ENCODE peak calls at places on chromosomes 7 and 10, in six cellular contexts. O is CD8-positive, alpha-beta T cell; P is GM23248; M is transverse colon; D is endothelial cell of umbilical vein; L is ascending aorta. W is an unnamed sample. For H3K4me1, the result is how much of the 10 kb centered on the place peaks cover.

GRCh38 chr10:75377869-75378268 is 23.7 kb downstream of the ZNF503 start:
- DNase-seq in P (no peak), L (no peak), D (no peak), M (no peak), O (no peak), W (no peak)

GRCh38 chr7:80039255-80039884 is 95.3 kb upstream of the GNAI1 start:
- DNase-seq in D (no peak), L (no peak), O (no peak), M (no peak), P (peak), W (no peak)

GRCh38 chr10:42753507-42754154 is 29.0 kb upstream of the BMS1 start:
- DNase-seq in O (no peak), P (peak), D (peak), M (no peak), L (no peak), W (no peak)

GRCh38 chr7:141073173-141073640 is 657 bp upstream of the TMEM178B start:
- DNase-seq in L (no peak), O (no peak), M (peak), D (peak), P (peak), W (peak)

GRCh38 chr10:127349737-127350136 is 153.3 kb upstream of the INSYN2A start:
- DNase-seq in M (no peak), P (no peak), L (no peak), O (no peak), D (no peak), W (no peak)

GRCh38 chr7:41576176-41576575 is 126.7 kb downstream of the INHBA start:
- DNase-seq in P (peak), M (no peak), O (no peak), D (peak), L (no peak), W (no peak)

GRCh38 chr7:102860351-102860811 is 52.4 kb upstream of the LRRC17 start:
- DNase-seq in L (no peak), M (no peak), P (peak), O (no peak), D (peak), W (peak)

GRCh38 chr10:22606164-22606614 is 108.2 kb downstream of the PIP4K2A start:
- DNase-seq in M (peak), O (no peak), P (peak), D (peak), L (peak), W (peak)

GRCh38 chr10:80153460-80153859 is 20.9 kb downstream of the PLAC9 start:
- DNase-seq in L (no peak), D (no peak), P (no peak), M (no peak), O (no peak), W (no peak)

GRCh38 chr10:96578633-96579032 is 8.2 kb downstream of the TM9SF3 start:
- DNase-seq in D (no peak), L (no peak), M (no peak), O (no peak), P (no peak), W (no peak)

GRCh38 chr10:36677170-36677768 is 448.1 kb upstream of the ANKRD30A start:
- DNase-seq in O (no peak), P (peak), M (no peak), D (no peak), L (no peak), W (no peak)

GRCh38 chr7:157470017-157470322 is 133.2 kb downstream of the DNAJB6 start:
- DNase-seq in D (no peak), M (no peak), P (no peak), L (no peak), O (no peak), W (no peak)

GRCh38 chr10:128578766-128579165 is 452.5 kb upstream of the MKI67 start:
- DNase-seq in O (no peak), P (no peak), L (no peak), D (no peak), M (no peak), W (no peak)

GRCh38 chr7:139602143-139602722 is 78.7 kb downstream of the CLEC2L start:
- DNase-seq in O (no peak), L (no peak), M (no peak), D (peak), P (peak), W (peak)

GRCh38 chr10:97328646-97329453 is 5.7 kb downstream of the FRAT2 start:
- DNase-seq in M (no peak), L (no peak), D (no peak), P (no peak), O (no peak), W (no peak)

GRCh38 chr7:111750168-111750715 is 187.9 kb upstream of the IMMP2L start:
- DNase-seq in D (no peak), O (no peak), P (no peak), L (no peak), M (no peak), W (no peak)

GRCh38 chr10:114312585-114312984 is 73.5 kb downstream of the VWA2 start:
- DNase-seq in M (no peak), D (no peak), O (no peak), P (no peak), L (no peak), W (no peak)

GRCh38 chr7:2299131-2299829 is 15.0 kb downstream of the SNX8 start:
- DNase-seq in P (peak), D (peak), L (peak), M (no peak), O (no peak), W (peak)

GRCh38 chr10:115417585-115418265 is 324.6 kb downstream of the ATRNL1 start:
- DNase-seq in M (peak), P (peak), O (no peak), L (no peak), D (peak), W (peak)

GRCh38 chr10:125035136-125035535 is 93.2 kb downstream of the ZRANB1 start:
- DNase-seq in M (no peak), O (no peak), P (peak), D (peak), L (no peak), W (peak)

GRCh38 chr7:43537765-43538403 is 45.0 kb upstream of the STK17A start:
- DNase-seq in O (no peak), M (no peak), P (peak), L (no peak), D (no peak), W (peak)

GRCh38 chr10:29598861-29599311 is 35.9 kb downstream of the SVIL start:
- DNase-seq in O (no peak), L (peak), M (no peak), D (no peak), P (peak), W (peak)
- H3K4me1 ChIP-seq in O (under half), L (under half), M (under half), D (under half), P (under half), W (under half)

GRCh38 chr7:155353256-155353897 is 55.7 kb downstream of the INSIG1 start:
- DNase-seq in P (no peak), L (no peak), M (no peak), D (no peak), O (no peak), W (no peak)
- H3K4me1 ChIP-seq in P (under half), L (under half), M (under half), D (under half), O (under half), W (under half)

GRCh38 chr10:47309403-47310089 is 9.5 kb downstream of the GDF10 start:
- DNase-seq in M (no peak), D (no peak), O (no peak), P (peak), L (no peak), W (no peak)

GRCh38 chr10:47308775-47309174 is 8.8 kb downstream of the GDF10 start:
- DNase-seq in O (no peak), L (no peak), M (no peak), D (no peak), P (no peak), W (no peak)

GRCh38 chr10:47305566-47305965 is 5.6 kb downstream of the GDF10 start:
- DNase-seq in P (no peak), M (no peak), D (no peak), L (no peak), O (no peak), W (no peak)

GRCh38 chr10:47306429-47307210 is 6.6 kb downstream of the GDF10 start:
- DNase-seq in M (no peak), D (no peak), P (no peak), L (no peak), O (no peak), W (no peak)

DNA sequence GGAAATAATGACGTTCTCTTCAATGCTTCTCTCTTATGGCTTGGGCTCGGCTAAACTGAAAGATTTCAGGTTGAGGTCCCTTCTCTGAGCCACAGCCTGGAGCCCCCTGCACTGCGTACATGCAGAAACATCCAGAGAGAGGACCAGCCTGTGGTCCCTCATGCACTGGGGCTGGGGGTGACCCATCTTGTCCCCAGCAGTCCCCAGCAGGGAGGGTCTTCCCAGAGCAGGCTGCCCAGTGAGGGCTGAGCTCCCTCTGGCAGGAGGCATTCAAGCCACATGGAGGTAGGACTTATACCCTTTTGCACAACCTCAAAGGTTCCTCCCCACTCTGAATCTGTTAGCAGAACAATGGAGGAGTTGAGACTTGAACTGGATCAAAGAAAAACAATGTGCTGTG is 7.4 kb downstream of the GDF10 start:
- DNase-seq in L (no peak), M (no peak), P (no peak), O (no peak), D (no peak), W (no peak)
- H3K4me1 ChIP-seq in L (under half), M (under half), P (under half), O (under half), D (under half), W (under half)

DNA sequence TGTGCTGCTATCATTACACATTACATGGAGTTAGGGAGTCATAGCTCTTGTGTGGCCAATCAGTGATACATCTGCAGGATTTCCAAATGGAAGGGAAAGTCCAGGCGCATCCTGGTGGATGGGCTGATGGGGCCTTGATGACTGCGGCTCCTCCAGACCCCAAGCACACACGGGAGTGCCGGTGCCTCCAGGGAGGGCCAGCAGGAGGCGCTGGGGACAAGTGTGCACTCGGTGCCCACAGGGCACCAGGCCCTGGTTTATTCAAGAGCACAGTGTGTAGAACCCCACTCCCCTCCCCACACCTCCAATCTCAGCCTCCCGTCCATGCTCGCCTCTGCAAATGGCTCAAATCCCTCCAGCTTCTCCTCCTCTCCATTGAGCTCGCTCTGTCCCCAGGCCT is 243.9 kb downstream of the USP6NL start:
- DNase-seq in D (no peak), O (no peak), L (no peak), P (no peak), M (no peak), W (no peak)
- H3K4me1 ChIP-seq in D (under half), O (under half), L (under half), P (under half), M (under half), W (under half)

DNA sequence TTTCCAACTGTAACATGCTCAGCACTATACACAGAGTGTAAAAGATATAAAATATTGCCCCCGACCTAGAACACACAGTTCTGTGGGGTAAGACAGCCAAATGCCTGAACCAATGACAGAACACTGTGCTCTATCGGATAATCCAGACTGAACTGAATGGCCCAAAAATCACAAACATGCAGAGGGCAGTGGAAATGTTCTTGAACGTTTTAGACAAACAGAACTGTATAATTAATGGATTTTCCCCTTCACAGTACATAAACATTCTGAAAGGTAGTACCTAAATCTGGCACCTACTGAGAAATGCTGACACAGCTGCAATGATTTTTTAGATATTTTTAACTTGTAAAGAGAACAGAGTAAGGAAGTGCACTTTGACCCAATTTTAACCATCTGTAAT is 33.4 kb downstream of the PARD3 start:
- DNase-seq in M (no peak), O (no peak), D (no peak), L (no peak), P (no peak), W (no peak)
- H3K4me1 ChIP-seq in M (under half), O (under half), D (under half), L (under half), P (under half), W (under half)

GRCh38 chr7:36160313-36160712 is 7.3 kb downstream of the EEPD1 start:
- DNase-seq in M (no peak), O (no peak), D (no peak), L (no peak), P (no peak), W (no peak)

GRCh38 chr7:36157506-36158320 is 4.7 kb downstream of the EEPD1 start:
- DNase-seq in M (no peak), P (no peak), D (no peak), O (no peak), L (no peak), W (no peak)

GRCh38 chr7:36158321-36158605 is 5.2 kb downstream of the EEPD1 start:
- DNase-seq in P (no peak), O (no peak), M (no peak), D (no peak), L (no peak), W (no peak)

GRCh38 chr7:36161996-36162395 is 8.9 kb downstream of the EEPD1 start:
- DNase-seq in M (no peak), L (no peak), P (no peak), O (no peak), D (no peak), W (peak)

GRCh38 chr7:36159618-36160017 is 6.6 kb downstream of the EEPD1 start:
- DNase-seq in D (no peak), P (no peak), L (no peak), M (no peak), O (no peak), W (no peak)
- H3K4me1 ChIP-seq in D (under half), P (under half), L (under half), M (half or more), O (under half), W (under half)